ENCODE peak calls at places on chromosome 15, in four cellular contexts. U is choroid plexus epithelial cell, P is psoas muscle, J is fibroblast of mammary gland. K is an unnamed sample.

GRCh38 chr15:68402432-68403160 is 29.4 kb downstream of the ITGA11 start:
- DNase-seq in U (no peak), P (no peak), J (no peak), K (no peak)

GRCh38 chr15:83061680-83062079 is 5.4 kb downstream of the BTBD1 start:
- DNase-seq in U (peak; percentile 15), P (no peak), J (no peak), K (no peak)

GRCh38 chr15:63906266-63906584 is 72.5 kb upstream of the HERC1 start:
- DNase-seq in U (no peak), P (no peak), J (no peak), K (no peak)

GRCh38 chr15:65212097-65212496 is 824 bp upstream of the CILP start:
- DNase-seq in U (no peak), P (no peak), J (no peak), K (no peak)

GRCh38 chr15:97461212-97461611 is 499.3 kb upstream of the ARRDC4 start:
- DNase-seq in U (peak; percentile 54), P (no peak), J (no peak), K (no peak)

GRCh38 chr15:72037321-72037720 is 80.6 kb downstream of the MYO9A start:
- DNase-seq in U (peak; percentile 61), P (no peak), J (peak; percentile 28), K (no peak)

GRCh38 chr15:50149090-50149489 is 30.1 kb upstream of the ATP8B4 start:
- DNase-seq in U (no peak), P (no peak), J (no peak), K (no peak)

GRCh38 chr15:66774001-66774814 is 72.2 kb downstream of the SMAD6 start:
- DNase-seq in U (peak; percentile 60), P (peak; percentile 84), J (peak; percentile 67), K (peak; percentile 57)

GRCh38 chr15:70799667-70800450 is 36.5 kb upstream of the UACA start:
- DNase-seq in U (peak; percentile 99), P (no peak), J (peak; percentile 97), K (no peak)

GRCh38 chr15:31276596-31277298 is 49.9 kb upstream of the KLF13 start:
- DNase-seq in U (no peak), P (no peak), J (no peak), K (peak; percentile 21)

GRCh38 chr15:77851696-77852095 is 219.0 kb upstream of the LINGO1 start:
- DNase-seq in U (no peak), P (no peak), J (no peak), K (peak; percentile 14)

GRCh38 chr15:25435474-25436243 is 3.2 kb downstream of the UBE3A start:
- DNase-seq in U (peak; percentile 22), P (no peak), J (no peak), K (no peak)
- H3K4me3 ChIP-seq in U (no peak overlapping the region), P (peak overlapping the region; percentile 100), J (no peak overlapping the region), K (no peak overlapping the region)

DNA sequence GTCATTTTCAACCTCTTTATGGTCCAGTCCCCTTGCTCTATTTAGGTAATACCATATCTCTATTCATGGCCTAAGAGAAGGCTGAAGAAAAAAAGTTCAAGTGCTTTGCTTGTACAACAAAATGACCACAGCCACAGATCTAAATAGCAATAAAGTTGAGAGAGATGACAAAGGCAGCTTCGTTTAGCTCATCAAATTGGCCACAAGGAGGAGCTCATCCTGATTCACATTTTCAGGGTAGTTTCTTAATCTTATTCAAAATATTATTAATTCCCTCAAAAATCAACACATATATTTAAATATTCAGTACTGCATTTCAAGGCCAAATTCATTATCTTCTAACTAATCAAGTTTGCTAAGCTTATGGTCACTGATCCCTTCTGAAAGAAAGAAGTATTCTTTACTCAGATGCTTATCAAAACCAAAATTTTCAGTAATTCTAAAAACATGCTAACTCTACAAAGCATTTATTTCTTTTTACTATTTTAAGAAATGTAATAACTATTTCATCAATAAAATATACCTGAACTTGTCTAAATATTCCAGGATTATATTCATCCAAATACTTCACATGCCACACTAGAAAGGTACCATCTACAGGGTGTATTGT is 85.5 kb downstream of the DMXL2 start:
- DNase-seq in U (peak; percentile 71), P (no peak), J (peak; percentile 45), K (no peak)
- TF ChIP-seq CTCF in U (peak; percentile 82), P (no peak), J (peak; percentile 81), K (peak; percentile 61)

GRCh38 chr15:75695634-75696302 is 16.9 kb downstream of the CSPG4 start:
- DNase-seq in U (no peak), P (no peak), J (no peak), K (no peak)
- H3K4me3 ChIP-seq in U (no peak overlapping the region), P (no peak overlapping the region), J (no peak overlapping the region), K (no peak overlapping the region)

GRCh38 chr15:52679232-52680040 is at the start of gene ATOSA:
- DNase-seq in U (peak; percentile 90), P (peak; percentile 91), J (peak; percentile 83), K (peak; percentile 96)
- TF ChIP-seq CTCF in U (no peak), P (no peak), J (no peak), K (peak; percentile 32)

DNA sequence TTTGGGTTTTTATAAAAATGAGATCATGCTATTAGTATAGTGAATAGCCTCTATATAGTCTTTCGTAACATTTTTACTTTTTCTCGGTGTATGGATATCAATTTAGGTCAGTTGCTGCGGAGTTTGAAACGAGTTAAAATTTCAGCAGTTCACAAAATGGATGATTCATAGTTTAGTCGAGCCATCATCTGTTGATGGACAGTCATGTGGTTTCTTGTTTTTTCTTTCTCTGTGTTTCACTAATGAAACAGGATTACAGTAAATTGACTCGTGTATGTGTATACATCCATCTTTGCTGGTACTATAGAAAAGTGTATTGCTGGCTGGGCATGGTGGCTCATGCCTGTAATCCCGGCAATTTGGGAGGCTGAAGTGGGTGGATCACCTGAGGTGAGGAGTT is 106.8 kb downstream of the IGF1R start:
- DNase-seq in U (peak; percentile 57), P (no peak), J (peak; percentile 51), K (no peak)
- H3K4me3 ChIP-seq in U (no peak overlapping the region), P (no peak overlapping the region), J (no peak overlapping the region), K (no peak overlapping the region)

GRCh38 chr15:53506370-53506769 is 253.1 kb downstream of the WDR72 start:
- DNase-seq in U (no peak), P (no peak), J (no peak), K (no peak)
- TF ChIP-seq CTCF in U (no peak), P (no peak), J (no peak), K (no peak)

K was measured in dorsolateral prefrontal cortex.